ENCODE peak calls at places on chromosomes 11 and 22, in four cellular contexts. W is GM23338, J is fibroblast of mammary gland, P is MM.1S. Z is an unnamed sample.

GRCh38 chr11:14288189-14288935 is 70.6 kb downstream of the RRAS2 start:
- DNase-seq in P (peak), J (peak), W (no peak), Z (peak)

GRCh38 chr22:37801946-37802309 is 5.8 kb upstream of the GCAT start:
- DNase-seq in P (no peak), J (no peak), W (peak), Z (no peak)

GRCh38 chr11:69229521-69229920 is 64.4 kb upstream of the MYEOV start:
- DNase-seq in W (no peak), J (no peak), P (no peak), Z (no peak)

GRCh38 chr22:29954203-29954855 is 71.4 kb downstream of the MTMR3 start:
- DNase-seq in W (no peak), P (no peak), J (no peak), Z (no peak)

GRCh38 chr11:110565344-110565684 is 135.6 kb downstream of the FDX1 start:
- DNase-seq in W (peak), P (no peak), J (peak), Z (peak)

GRCh38 chr11:120929090-120929489 is 94.8 kb upstream of the TBCEL start:
- DNase-seq in J (peak), P (no peak), W (no peak), Z (no peak)

GRCh38 chr11:63761870-63762661 is 6.5 kb downstream of the ZFTA start:
- DNase-seq in J (no peak), P (no peak), W (peak), Z (no peak)

GRCh38 chr22:28015676-28016601 is 96.9 kb upstream of the PITPNB start:
- DNase-seq in J (no peak), W (no peak), P (no peak), Z (no peak)

GRCh38 chr22:42683599-42684283 is 34.5 kb upstream of the CYB5R3 start:
- DNase-seq in W (no peak), P (no peak), J (peak), Z (no peak)

GRCh38 chr11:24828938-24829337 is 332.1 kb downstream of the LUZP2 start:
- DNase-seq in P (no peak), W (peak), J (no peak), Z (no peak)

GRCh38 chr22:45503816-45504702 is 1.4 kb downstream of the FBLN1 start:
- DNase-seq in W (peak), P (no peak), J (peak), Z (no peak)

GRCh38 chr22:48758021-48758561 is 1069.6 kb downstream of the BRD1 start:
- DNase-seq in W (no peak), J (no peak), P (no peak), Z (no peak)

GRCh38 chr11:94787798-94788197 is 19.6 kb downstream of the AMOTL1 start:
- DNase-seq in P (no peak), J (no peak), W (no peak), Z (no peak)

GRCh38 chr11:22244986-22245592 is 52.2 kb downstream of the ANO5 start:
- DNase-seq in P (peak), J (peak), W (peak), Z (peak)

GRCh38 chr22:21626073-21626734 is 3.6 kb downstream of the YDJC start:
- DNase-seq in J (no peak), P (no peak), W (no peak), Z (no peak)

GRCh38 chr22:46074771-46075551 is 75.4 kb upstream of the PPARA start:
- DNase-seq in J (no peak), P (no peak), W (peak), Z (no peak)

GRCh38 chr11:110991621-110992355 is 253.7 kb upstream of the POU2AF2 start:
- DNase-seq in P (no peak), J (peak), W (no peak), Z (peak)

GRCh38 chr11:65586676-65587075 is 8.9 kb downstream of the KCNK7 start:
- DNase-seq in J (peak), P (peak), W (peak), Z (no peak)

GRCh38 chr11:59550368-59550841 is 39.1 kb downstream of the OR4D9 start:
- DNase-seq in P (peak), W (peak), J (peak), Z (peak)

GRCh38 chr22:17963015-17963414 is 61.3 kb downstream of the MICAL3 start:
- DNase-seq in P (no peak), J (no peak), W (no peak), Z (no peak)

GRCh38 chr11:100752371-100753073 is 65.4 kb downstream of the ARHGAP42 start:
- DNase-seq in P (no peak), J (no peak), W (no peak), Z (no peak)

GRCh38 chr11:16012125-16012751 is 344.1 kb downstream of the SOX6 start:
- DNase-seq in P (peak), J (no peak), W (no peak), Z (no peak)

GRCh38 chr11:66349084-66349386 is 1.6 kb upstream of the B4GAT1 start:
- DNase-seq in W (no peak), P (no peak), J (no peak), Z (no peak)

GRCh38 chr11:65243773-65244172 is 18.0 kb upstream of the POLA2 start:
- DNase-seq in W (peak), J (no peak), P (no peak), Z (no peak)

GRCh38 chr11:1888811-1889526 is 2.7 kb downstream of the PRR33 start:
- DNase-seq in J (no peak), P (no peak), W (no peak), Z (no peak)

GRCh38 chr22:45284705-45285305 is at the start of gene UPK3A:
- DNase-seq in W (peak), J (no peak), P (peak), Z (no peak)

GRCh38 chr22:50157976-50158375 is 12.6 kb upstream of the PANX2 start:
- DNase-seq in W (no peak), P (no peak), J (no peak), Z (no peak)

GRCh38 chr11:127345819-127346459 is 345.4 kb upstream of the KIRREL3 start:
- DNase-seq in W (peak), P (peak), J (peak), Z (no peak)

GRCh38 chr22:24444251-24444650 is 16.9 kb downstream of the ADORA2A start:
- DNase-seq in P (no peak), W (no peak), J (no peak), Z (no peak)

GRCh38 chr11:2775626-2776350 is 76.0 kb upstream of the KCNQ1OT1 start:
- DNase-seq in W (no peak), J (no peak), P (no peak), Z (no peak)

GRCh38 chr22:50302564-50302963 is 4.9 kb downstream of the PLXNB2 start:
- DNase-seq in J (no peak), W (no peak), P (no peak), Z (no peak)

GRCh38 chr11:115548878-115549528 is 44.8 kb upstream of the CADM1 start:
- DNase-seq in J (no peak), P (no peak), W (peak), Z (no peak)

GRCh38 chr22:27668828-27669797 is 132.4 kb downstream of the MN1 start:
- DNase-seq in J (peak), W (peak), P (no peak), Z (no peak)

GRCh38 chr11:125569913-125570621 is 790 bp downstream of the EI24 start:
- DNase-seq in J (peak), W (peak), P (peak), Z (no peak)

GRCh38 chr11:112219476-112220232 is 6.6 kb upstream of the PTS start:
- DNase-seq in P (peak), J (peak), W (peak), Z (peak)

GRCh38 chr11:66612458-66612857 is 4.0 kb upstream of the RBM14 start:
- DNase-seq in P (no peak), W (no peak), J (no peak), Z (no peak)

GRCh38 chr11:76823481-76824028 is 37.2 kb upstream of the ACER3 start:
- DNase-seq in P (no peak), W (peak), J (peak), Z (no peak)
- H3K4me3 ChIP-seq in P (no peak), W (no peak), J (no peak), Z (no peak)

GRCh38 chr11:132408877-132409276 is 1038.5 kb downstream of the NTM start:
- DNase-seq in W (no peak), P (peak), J (no peak), Z (no peak)
- TF ChIP-seq CTCF in W (no peak), P (no peak), J (no peak), Z (no peak)

GRCh38 chr11:12864316-12865156 is 144.6 kb upstream of the RASSF10 start:
- DNase-seq in W (peak), P (no peak), J (no peak), Z (peak)

GRCh38 chr11:12860827-12861226 is 148.3 kb upstream of the RASSF10 start:
- DNase-seq in W (no peak), J (no peak), P (peak), Z (peak)

GRCh38 chr11:12865871-12866595 is 143.1 kb upstream of the RASSF10 start:
- DNase-seq in J (no peak), P (no peak), W (no peak), Z (no peak)

GRCh38 chr11:12862761-12863469 is 146.2 kb upstream of the RASSF10 start:
- DNase-seq in P (no peak), W (peak), J (peak), Z (peak)

DNA sequence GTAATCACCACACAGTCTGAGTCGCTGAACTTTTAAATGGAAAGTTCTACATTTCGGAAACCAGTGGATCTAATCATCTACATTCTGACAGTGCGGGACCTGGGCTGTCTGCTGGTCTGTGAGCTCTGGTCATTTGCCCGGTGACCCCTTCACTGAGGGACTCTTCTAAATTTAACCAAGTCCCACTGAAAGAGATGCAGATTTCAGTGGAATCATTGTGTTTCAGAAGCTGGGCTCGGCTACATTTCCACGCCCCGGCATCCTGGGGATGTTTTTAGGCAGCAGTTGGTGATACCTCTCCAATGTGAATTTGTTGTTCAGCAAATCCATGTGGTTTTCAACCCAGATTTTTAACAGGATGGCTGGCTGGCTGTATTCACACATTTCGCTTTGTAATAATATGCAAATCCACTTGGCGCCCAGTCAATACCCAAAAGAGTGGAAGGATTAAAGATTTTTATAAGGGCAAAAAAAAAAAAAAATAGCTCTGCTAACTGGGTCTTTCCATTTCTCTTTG is 145.5 kb upstream of the RASSF10 start:
- DNase-seq in J (no peak), W (no peak), P (no peak), Z (no peak)
- H3K4me3 ChIP-seq in J (no peak), W (peak), P (no peak), Z (no peak)

GRCh38 chr22:26367402-26368245 is 61.4 kb upstream of the ASPHD2 start:
- DNase-seq in J (peak), P (peak), W (peak), Z (no peak)
- TF ChIP-seq CTCF in J (peak), P (peak), W (peak), Z (peak)

DNA sequence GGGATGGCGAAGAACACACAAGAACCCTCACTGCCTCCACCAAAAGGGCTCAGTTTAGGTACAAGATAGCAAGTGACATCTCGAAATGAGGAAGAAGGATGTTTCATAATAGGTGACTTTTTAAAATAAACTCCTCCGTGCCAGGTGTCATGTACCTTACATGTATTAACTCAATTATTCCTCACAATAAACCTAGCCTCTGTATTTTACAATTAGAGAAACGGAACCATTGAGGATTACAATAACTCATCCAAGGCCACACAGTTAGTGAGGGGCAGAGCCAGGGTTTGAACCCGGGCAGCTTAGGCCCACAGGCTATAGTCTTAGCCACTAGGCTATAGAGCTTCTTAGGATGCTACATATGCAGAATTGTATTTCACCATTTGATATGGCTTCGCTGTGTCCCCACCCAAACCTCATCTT is 965 bp upstream of the PAMR1 start:
- DNase-seq in W (peak), J (peak), P (no peak), Z (no peak)
- H3K4me3 ChIP-seq in W (peak), J (peak), P (no peak), Z (no peak)

DNA sequence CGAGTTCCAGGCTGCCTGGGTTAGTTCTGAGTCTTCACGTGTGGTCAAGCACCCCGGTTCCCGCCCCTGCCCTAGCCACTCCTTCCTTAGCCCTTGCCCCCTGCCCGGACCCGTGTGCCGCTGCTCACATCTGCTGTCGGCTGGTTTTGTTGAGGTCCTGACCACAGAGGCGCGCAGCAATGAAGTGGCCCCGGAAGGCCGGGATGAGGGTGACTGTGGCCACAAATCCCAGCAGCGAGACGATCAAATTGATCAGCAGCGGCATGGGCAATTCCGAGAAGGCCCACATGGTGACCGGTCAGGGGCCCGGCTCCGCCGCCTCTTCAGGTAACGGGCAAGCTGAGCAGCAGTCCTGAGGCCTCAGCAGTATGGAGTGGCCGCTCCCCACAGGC is 290 bp downstream of the DPAGT1 start:
- DNase-seq in J (peak), P (peak), W (peak), Z (no peak)
- TF ChIP-seq CTCF in J (no peak), P (no peak), W (no peak), Z (no peak)

GRCh38 chr11:48169706-48170105 is 46.9 kb upstream of the OR4B1 start:
- DNase-seq in P (no peak), W (no peak), J (peak), Z (no peak)
- H3K4me3 ChIP-seq in P (no peak), W (no peak), J (no peak), Z (no peak)

GRCh38 chr11:44095506-44096359 is at the start of gene EXT2:
- DNase-seq in P (peak), W (peak), J (peak), Z (peak)
- TF ChIP-seq CTCF in P (peak), W (peak), J (peak), Z (peak)

Z was measured in AG09309.